ENCODE peak calls at places on chromosomes 16 and 17, in seven cellular contexts. O, S, R, M, H, Q and Z are unnamed samples.

GRCh38 chr17:10130263-10130662 is 68.1 kb downstream of the GAS7 start:
- DNase-seq in M (no peak), O (no peak), Q (no peak), R (no peak), S (no peak), H (no peak), Z (no peak)

GRCh38 chr17:77546772-77547201 is 406.0 kb downstream of the SEC14L1 start:
- DNase-seq in H (no peak), O (no peak), R (no peak), Q (no peak), M (no peak), S (no peak), Z (no peak)

GRCh38 chr17:61996916-61997605 is 68.0 kb downstream of the MED13 start:
- DNase-seq in M (no peak), S (no peak), R (no peak), O (no peak), Q (no peak), H (no peak), Z (no peak)

GRCh38 chr16:2467301-2468141 is 3.6 kb upstream of the NTN3 start:
- DNase-seq in S (peak), R (no peak), H (no peak), O (peak), Q (no peak), M (no peak), Z (no peak)

GRCh38 chr17:21679256-21680146 is 12.8 kb upstream of the KCNJ18 start:
- DNase-seq in H (no peak), M (no peak), S (no peak), Q (no peak), R (no peak), O (peak), Z (no peak)

GRCh38 chr17:18916816-18917496 is 35.0 kb upstream of the SLC5A10 start:
- DNase-seq in R (no peak), O (no peak), S (no peak), Q (peak), M (no peak), H (peak), Z (no peak)

GRCh38 chr16:1458336-1458976 is 14.1 kb upstream of the CCDC154 start:
- DNase-seq in H (peak), Q (no peak), O (peak), S (no peak), R (peak), M (no peak), Z (no peak)

GRCh38 chr17:79205688-79206205 is 131.1 kb downstream of the ENGASE start:
- DNase-seq in R (no peak), S (no peak), O (no peak), M (no peak), Q (no peak), H (no peak), Z (no peak)

GRCh38 chr16:50570808-50571598 is 22.8 kb downstream of the NKD1 start:
- DNase-seq in S (no peak), O (no peak), M (no peak), H (no peak), R (no peak), Q (no peak), Z (no peak)

GRCh38 chr17:49556183-49556943 is 19.3 kb upstream of the NXPH3 start:
- DNase-seq in H (no peak), Q (no peak), S (peak), R (peak), M (peak), O (peak), Z (no peak)

GRCh38 chr16:28041615-28042014 is 21.9 kb downstream of the GSG1L start:
- DNase-seq in O (no peak), Q (no peak), R (no peak), S (no peak), M (no peak), H (no peak), Z (no peak)

GRCh38 chr17:68417317-68417716 is 40.0 kb downstream of the WIPI1 start:
- DNase-seq in Q (no peak), O (no peak), S (no peak), M (no peak), H (no peak), R (no peak), Z (no peak)

GRCh38 chr17:6064855-6065254 is 5.3 kb upstream of the WSCD1 start:
- DNase-seq in M (no peak), S (no peak), O (no peak), R (no peak), H (no peak), Q (no peak), Z (no peak)

GRCh38 chr17:78137392-78138203 is 7.0 kb downstream of the TMC8 start:
- DNase-seq in S (no peak), M (peak), O (no peak), H (no peak), R (no peak), Q (no peak), Z (no peak)

GRCh38 chr17:9924735-9925191 is 19.7 kb upstream of the RCVRN start:
- DNase-seq in S (peak), Q (peak), O (no peak), R (peak), H (no peak), M (no peak), Z (peak)

GRCh38 chr16:86151372-86151950 is 252.5 kb downstream of the IRF8 start:
- DNase-seq in S (no peak), M (no peak), R (no peak), Q (no peak), O (no peak), H (no peak), Z (no peak)

GRCh38 chr17:82985973-82986372 is 93.4 kb upstream of the METRNL start:
- DNase-seq in R (no peak), S (peak), H (peak), M (peak), Q (no peak), O (no peak), Z (no peak)

GRCh38 chr16:79698341-79698753 is 97.8 kb upstream of the MAF start:
- DNase-seq in M (no peak), R (no peak), S (peak), O (no peak), Q (peak), H (no peak), Z (no peak)

GRCh38 chr16:73063854-73064226 is 15.9 kb upstream of the ZFHX3 start:
- DNase-seq in R (no peak), M (no peak), Q (no peak), O (no peak), S (no peak), H (no peak), Z (no peak)

GRCh38 chr16:53878216-53878615 is 174.3 kb downstream of the FTO start:
- DNase-seq in M (no peak), R (no peak), Q (no peak), O (no peak), S (no peak), H (no peak), Z (no peak)

GRCh38 chr17:66317629-66318028 is 15.2 kb downstream of the PRKCA start:
- DNase-seq in Q (no peak), S (no peak), H (no peak), O (no peak), R (no peak), M (no peak), Z (no peak)

GRCh38 chr16:87572959-87573358 is 29.3 kb upstream of the JPH3 start:
- DNase-seq in Q (no peak), S (no peak), M (no peak), H (no peak), O (no peak), R (no peak), Z (no peak)
- TF ChIP-seq CTCF in Q (no peak), S (no peak), M (no peak), H (no peak), O (no peak), R (no peak), Z (no peak)

DNA sequence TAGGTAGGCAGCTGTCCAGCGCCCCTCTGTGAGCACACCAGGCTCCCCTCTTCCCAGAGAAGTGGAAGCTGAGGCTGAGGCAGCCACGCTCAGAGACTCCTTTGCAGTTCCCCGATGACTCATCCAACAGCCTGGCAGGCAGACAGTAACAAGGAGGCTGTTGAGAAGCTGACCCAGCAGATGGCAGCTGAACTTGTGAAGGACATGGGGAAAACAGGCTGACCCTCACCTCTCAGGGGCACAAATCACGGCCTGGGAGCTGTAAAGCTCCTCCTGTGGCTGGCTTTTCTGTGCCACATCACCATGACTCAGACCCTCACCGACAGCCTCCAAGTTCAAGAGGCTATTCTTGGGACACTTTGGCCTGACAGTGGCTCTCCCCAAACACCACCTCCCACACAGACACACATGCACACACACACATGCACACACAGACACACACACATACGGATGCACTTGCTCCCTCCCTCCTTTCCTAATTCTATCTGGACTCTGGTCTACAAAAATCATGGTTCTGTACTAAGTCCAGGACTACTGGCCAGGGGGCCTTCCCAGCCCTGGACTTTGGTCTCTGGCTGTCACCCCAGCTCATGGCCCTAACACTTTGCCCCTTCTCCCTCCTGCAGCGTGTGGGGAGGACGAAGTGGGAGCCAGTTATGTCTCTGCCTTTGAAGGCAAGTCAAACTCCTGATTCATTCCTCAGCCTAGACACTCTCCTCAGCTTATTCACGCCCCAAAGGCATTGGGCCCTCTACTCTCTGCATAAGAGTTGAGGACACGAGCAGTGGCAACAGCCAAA is 23.2 kb downstream of the MAP3K14 start:
- DNase-seq in O (peak), R (no peak), H (peak), Q (peak), M (no peak), S (peak), Z (peak)
- TF ChIP-seq CTCF in O (no peak), R (no peak), H (no peak), Q (peak), M (no peak), S (peak), Z (peak)

DNA sequence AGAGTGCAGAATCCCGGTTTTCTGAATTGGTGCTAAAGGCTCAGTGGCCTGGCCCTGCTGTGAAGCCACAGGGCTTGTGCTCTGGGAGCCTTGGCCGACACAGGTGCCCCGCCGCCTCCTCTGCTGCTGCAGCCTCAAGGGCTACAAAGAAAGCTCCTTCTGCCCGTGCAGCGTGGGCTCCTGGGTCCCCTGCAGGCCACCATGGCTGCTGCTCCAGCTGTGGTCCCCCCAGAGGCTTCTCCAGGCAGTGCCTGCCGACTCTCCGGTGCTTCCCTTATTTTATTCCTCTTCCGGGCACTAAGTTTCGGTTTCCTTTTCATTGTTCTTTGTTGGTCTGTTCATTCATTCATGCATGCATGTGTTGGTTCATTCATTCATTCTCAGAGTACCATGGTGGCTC is 53.1 kb downstream of the CMIP start:
- DNase-seq in R (no peak), M (no peak), H (no peak), S (no peak), Q (no peak), O (no peak), Z (no peak)
- TF ChIP-seq CTCF in R (peak), M (no peak), H (no peak), S (no peak), Q (no peak), O (no peak), Z (no peak)

GRCh38 chr16:67856927-67857546 is 9.5 kb upstream of the CENPT start:
- DNase-seq in O (no peak), H (no peak), Q (no peak), R (no peak), S (no peak), M (no peak), Z (no peak)
- TF ChIP-seq CTCF in O (no peak), H (no peak), Q (no peak), R (no peak), S (no peak), M (no peak), Z (no peak)

GRCh38 chr17:5035356-5035755 is at the start of gene SLC52A1:
- DNase-seq in H (no peak), S (no peak), M (no peak), Q (no peak), R (no peak), O (no peak), Z (no peak)
- TF ChIP-seq CTCF in H (no peak), S (no peak), M (no peak), Q (no peak), R (no peak), O (no peak), Z (no peak)